ENCODE peak calls at places on chromosomes 16 and 17, in five cellular contexts. K is Peyer's patch, Q is KG1, C is globus pallidus, I is AG10803. P is an unnamed sample.

GRCh38 chr16:76265434-76266045 is 11.7 kb upstream of the CNTNAP4 start:
- DNase-seq in K (peak), I (no peak), Q (no peak), C (no peak), P (no peak)

GRCh38 chr16:70726869-70727494 is 41.1 kb upstream of the MTSS2 start:
- DNase-seq in C (no peak), Q (no peak), I (no peak), K (no peak), P (no peak)

GRCh38 chr17:10729334-10730193 is at the start of gene TMEM220:
- DNase-seq in K (peak), C (peak), Q (no peak), I (peak), P (peak)

GRCh38 chr16:89670496-89671431 is 13.1 kb downstream of the SPATA33 start:
- DNase-seq in K (no peak), I (no peak), Q (no peak), C (no peak), P (no peak)

GRCh38 chr16:1929105-1929504 is 10.9 kb upstream of the HS3ST6 start:
- DNase-seq in C (no peak), K (no peak), Q (no peak), I (peak), P (no peak)

GRCh38 chr17:78747479-78747878 is 34.6 kb downstream of the CYTH1 start:
- DNase-seq in C (no peak), I (peak), K (no peak), Q (no peak), P (no peak)

GRCh38 chr17:21211825-21212479 is 2.0 kb downstream of the TMEM11 start:
- DNase-seq in K (peak), C (no peak), I (no peak), Q (no peak), P (peak)

GRCh38 chr17:60641810-60642220 is 35.8 kb upstream of the BCAS3 start:
- DNase-seq in Q (peak), K (no peak), C (peak), I (peak), P (peak)

GRCh38 chr17:78933959-78934568 is 8.9 kb upstream of the TIMP2 start:
- DNase-seq in Q (no peak), K (peak), C (peak), I (peak), P (peak)

GRCh38 chr17:41711669-41712400 is at the start of gene GAST:
- DNase-seq in K (no peak), Q (no peak), I (no peak), C (no peak), P (no peak)

GRCh38 chr17:31581491-31581890 is 190.0 kb downstream of the RAB11FIP4 start:
- DNase-seq in I (peak), C (peak), K (no peak), Q (no peak), P (no peak)

GRCh38 chr17:48556534-48557401 is 11.9 kb upstream of the HOXB2 start:
- DNase-seq in Q (no peak), C (no peak), I (no peak), K (no peak), P (no peak)

GRCh38 chr16:67897231-67897630 is 4.2 kb downstream of the PSKH1 start:
- DNase-seq in K (no peak), Q (no peak), C (no peak), I (peak), P (no peak)

GRCh38 chr17:19460695-19461094 is 49.7 kb downstream of the RNF112 start:
- DNase-seq in Q (no peak), I (peak), C (peak), K (no peak), P (no peak)

GRCh38 chr17:48143629-48144028 is 36.1 kb downstream of the SNX11 start:
- DNase-seq in I (no peak), Q (no peak), K (no peak), C (no peak), P (no peak)

GRCh38 chr16:78494105-78494504 is 394.7 kb downstream of the WWOX start:
- DNase-seq in C (no peak), Q (no peak), K (no peak), I (no peak), P (no peak)

GRCh38 chr17:6254036-6254435 is 180.9 kb downstream of the AIPL1 start:
- DNase-seq in I (no peak), K (no peak), C (no peak), Q (no peak), P (no peak)

GRCh38 chr16:69564845-69565610 is 738 bp upstream of the NFAT5 start:
- DNase-seq in Q (no peak), I (no peak), K (no peak), C (no peak), P (no peak)

GRCh38 chr16:21203155-21203797 is 8.1 kb downstream of the ZP2 start:
- DNase-seq in C (no peak), I (no peak), K (peak), Q (no peak), P (no peak)

GRCh38 chr16:68658258-68658973 is 13.3 kb downstream of the CDH3 start:
- DNase-seq in Q (no peak), K (no peak), I (peak), C (no peak), P (peak)

GRCh38 chr16:49854227-49855203 is 1.4 kb downstream of the ZNF423 start:
- DNase-seq in I (no peak), C (no peak), K (peak), Q (no peak), P (peak)

GRCh38 chr16:66515543-66516171 is 34.3 kb downstream of the TK2 start:
- DNase-seq in C (no peak), Q (no peak), I (peak), K (peak), P (no peak)

GRCh38 chr17:75406222-75406615 is 741 bp upstream of the GRB2 start:
- DNase-seq in K (peak), C (peak), Q (no peak), I (peak), P (no peak)

GRCh38 chr16:30533748-30534367 is 800 bp downstream of the ZNF747 start:
- DNase-seq in C (no peak), I (peak), Q (no peak), K (no peak), P (peak)

GRCh38 chr17:77697480-77698400 is 260.8 kb upstream of the TNRC6C start:
- DNase-seq in C (no peak), Q (no peak), K (no peak), I (no peak), P (no peak)

GRCh38 chr17:10737168-10737622 is 7.4 kb upstream of the TMEM220 start:
- DNase-seq in Q (no peak), I (peak), K (peak), C (peak), P (peak)